ENCODE peak calls at places on chromosomes 1 and 21, in nine cellular contexts. One of them, this sample, is unnamed.
A peak's percentile ranks its signal among the peaks of the same experiment; 100 is the strongest.

GRCh38 chr1:175192630-175193338 is at the start of gene KIAA0040:
- DNase-seq in activated CD4-positive, alpha-beta T cell treated with anti-CD3 and anti-CD28 coated beads for 4 hours: peak; percentile 66
- DNase-seq in GF-D8: no peak
- DNase-seq in RWPE1: peak; percentile 80
- DNase-seq in ovary: peak; percentile 73
- DNase-seq in GM04503: no peak
- DNase-seq in naive thymus-derived CD8-positive, alpha-beta T cell: peak; percentile 52
- DNase-seq in activated T-cell treated with anti-CD3 and anti-CD28 coated beads for 1 hour: peak; percentile 36
- DNase-seq in NCI-H1092: no peak
- DNase-seq in this sample: peak; percentile 43

GRCh38 chr1:21334214-21335087 is 44.2 kb upstream of the ECE1 start:
- DNase-seq in activated CD4-positive, alpha-beta T cell treated with anti-CD3 and anti-CD28 coated beads for 4 hours: peak; percentile 70
- DNase-seq in GF-D8: peak; percentile 99
- DNase-seq in RWPE1: peak; percentile 41
- DNase-seq in ovary: peak; percentile 80
- DNase-seq in GM04503: peak; percentile 90
- DNase-seq in naive thymus-derived CD8-positive, alpha-beta T cell: peak; percentile 87
- DNase-seq in activated T-cell treated with anti-CD3 and anti-CD28 coated beads for 1 hour: peak; percentile 64
- DNase-seq in NCI-H1092: no peak
- DNase-seq in this sample: peak; percentile 95

GRCh38 chr1:231194843-231195516 is 33.1 kb downstream of the TRIM67 start:
- DNase-seq in activated CD4-positive, alpha-beta T cell treated with anti-CD3 and anti-CD28 coated beads for 4 hours: no peak
- DNase-seq in GF-D8: no peak
- DNase-seq in RWPE1: no peak
- DNase-seq in ovary: no peak
- DNase-seq in GM04503: no peak
- DNase-seq in naive thymus-derived CD8-positive, alpha-beta T cell: no peak
- DNase-seq in activated T-cell treated with anti-CD3 and anti-CD28 coated beads for 1 hour: no peak
- DNase-seq in NCI-H1092: no peak
- DNase-seq in this sample: no peak

GRCh38 chr1:32981003-32981909 is 16.6 kb upstream of the RNF19B start:
- DNase-seq in activated CD4-positive, alpha-beta T cell treated with anti-CD3 and anti-CD28 coated beads for 4 hours: peak; percentile 64
- DNase-seq in GF-D8: peak; percentile 84
- DNase-seq in RWPE1: peak; percentile 80
- DNase-seq in ovary: no peak
- DNase-seq in GM04503: peak; percentile 52
- DNase-seq in naive thymus-derived CD8-positive, alpha-beta T cell: peak; percentile 67
- DNase-seq in activated T-cell treated with anti-CD3 and anti-CD28 coated beads for 1 hour: peak; percentile 40
- DNase-seq in NCI-H1092: no peak
- DNase-seq in this sample: peak; percentile 86

GRCh38 chr1:45348966-45349677 is 8.9 kb upstream of the MUTYH start:
- DNase-seq in activated CD4-positive, alpha-beta T cell treated with anti-CD3 and anti-CD28 coated beads for 4 hours: no peak
- DNase-seq in GF-D8: no peak
- DNase-seq in RWPE1: no peak
- DNase-seq in ovary: peak; percentile 54
- DNase-seq in GM04503: no peak
- DNase-seq in naive thymus-derived CD8-positive, alpha-beta T cell: no peak
- DNase-seq in activated T-cell treated with anti-CD3 and anti-CD28 coated beads for 1 hour: no peak
- DNase-seq in NCI-H1092: no peak
- DNase-seq in this sample: no peak

GRCh38 chr1:117128323-117129079 is 7.0 kb upstream of the TRIM45 start:
- DNase-seq in activated CD4-positive, alpha-beta T cell treated with anti-CD3 and anti-CD28 coated beads for 4 hours: no peak
- DNase-seq in GF-D8: no peak
- DNase-seq in RWPE1: peak; percentile 49
- DNase-seq in ovary: no peak
- DNase-seq in GM04503: no peak
- DNase-seq in naive thymus-derived CD8-positive, alpha-beta T cell: peak; percentile 36
- DNase-seq in activated T-cell treated with anti-CD3 and anti-CD28 coated beads for 1 hour: no peak
- DNase-seq in NCI-H1092: no peak
- DNase-seq in this sample: no peak

GRCh38 chr1:230215049-230215448 is 148.0 kb downstream of the GALNT2 start:
- DNase-seq in activated CD4-positive, alpha-beta T cell treated with anti-CD3 and anti-CD28 coated beads for 4 hours: no peak
- DNase-seq in GF-D8: no peak
- DNase-seq in RWPE1: no peak
- DNase-seq in ovary: peak; percentile 67
- DNase-seq in GM04503: no peak
- DNase-seq in naive thymus-derived CD8-positive, alpha-beta T cell: no peak
- DNase-seq in activated T-cell treated with anti-CD3 and anti-CD28 coated beads for 1 hour: no peak
- DNase-seq in NCI-H1092: peak; percentile 22
- DNase-seq in this sample: no peak

GRCh38 chr1:209552406-209553264 is 30.9 kb upstream of the CAMK1G start:
- DNase-seq in activated CD4-positive, alpha-beta T cell treated with anti-CD3 and anti-CD28 coated beads for 4 hours: no peak
- DNase-seq in GF-D8: no peak
- DNase-seq in RWPE1: no peak
- DNase-seq in ovary: no peak
- DNase-seq in GM04503: no peak
- DNase-seq in naive thymus-derived CD8-positive, alpha-beta T cell: no peak
- DNase-seq in activated T-cell treated with anti-CD3 and anti-CD28 coated beads for 1 hour: no peak
- DNase-seq in NCI-H1092: no peak
- DNase-seq in this sample: no peak

GRCh38 chr21:32994305-32994704 is 31.4 kb upstream of the OLIG2 start:
- DNase-seq in activated CD4-positive, alpha-beta T cell treated with anti-CD3 and anti-CD28 coated beads for 4 hours: no peak
- DNase-seq in GF-D8: peak; percentile 20
- DNase-seq in RWPE1: peak; percentile 11
- DNase-seq in ovary: no peak
- DNase-seq in GM04503: peak; percentile 0
- DNase-seq in naive thymus-derived CD8-positive, alpha-beta T cell: no peak
- DNase-seq in activated T-cell treated with anti-CD3 and anti-CD28 coated beads for 1 hour: no peak
- DNase-seq in NCI-H1092: no peak
- DNase-seq in this sample: no peak

GRCh38 chr1:26349196-26349885 is 4.6 kb downstream of the CRYBG2 start:
- DNase-seq in activated CD4-positive, alpha-beta T cell treated with anti-CD3 and anti-CD28 coated beads for 4 hours: no peak
- DNase-seq in GF-D8: no peak
- DNase-seq in RWPE1: peak; percentile 67
- DNase-seq in ovary: no peak
- DNase-seq in GM04503: peak; percentile 31
- DNase-seq in naive thymus-derived CD8-positive, alpha-beta T cell: no peak
- DNase-seq in activated T-cell treated with anti-CD3 and anti-CD28 coated beads for 1 hour: no peak
- DNase-seq in NCI-H1092: no peak
- DNase-seq in this sample: no peak

GRCh38 chr1:13801711-13802486 is 101.9 kb downstream of the PRDM2 start:
- DNase-seq in activated CD4-positive, alpha-beta T cell treated with anti-CD3 and anti-CD28 coated beads for 4 hours: no peak
- DNase-seq in GF-D8: no peak
- DNase-seq in RWPE1: no peak
- DNase-seq in ovary: no peak
- DNase-seq in GM04503: no peak
- DNase-seq in naive thymus-derived CD8-positive, alpha-beta T cell: no peak
- DNase-seq in activated T-cell treated with anti-CD3 and anti-CD28 coated beads for 1 hour: no peak
- DNase-seq in NCI-H1092: no peak
- DNase-seq in this sample: no peak

GRCh38 chr21:27649323-27649722 is 682.4 kb upstream of the ADAMTS5 start:
- DNase-seq in activated CD4-positive, alpha-beta T cell treated with anti-CD3 and anti-CD28 coated beads for 4 hours: no peak
- DNase-seq in GF-D8: no peak
- DNase-seq in RWPE1: peak; percentile 17
- DNase-seq in ovary: no peak
- DNase-seq in GM04503: peak; percentile 77
- DNase-seq in naive thymus-derived CD8-positive, alpha-beta T cell: no peak
- DNase-seq in activated T-cell treated with anti-CD3 and anti-CD28 coated beads for 1 hour: no peak
- DNase-seq in NCI-H1092: no peak
- DNase-seq in this sample: no peak

GRCh38 chr1:174769961-174770549 is 229.7 kb upstream of the CACYBP start:
- DNase-seq in activated CD4-positive, alpha-beta T cell treated with anti-CD3 and anti-CD28 coated beads for 4 hours: no peak
- DNase-seq in GF-D8: no peak
- DNase-seq in RWPE1: peak; percentile 44
- DNase-seq in ovary: no peak
- DNase-seq in GM04503: peak; percentile 20
- DNase-seq in naive thymus-derived CD8-positive, alpha-beta T cell: peak; percentile 57
- DNase-seq in activated T-cell treated with anti-CD3 and anti-CD28 coated beads for 1 hour: no peak
- DNase-seq in NCI-H1092: peak; percentile 44
- DNase-seq in this sample: peak; percentile 8

GRCh38 chr1:170285027-170285426 is 139.3 kb downstream of the NTMT2 start:
- DNase-seq in activated CD4-positive, alpha-beta T cell treated with anti-CD3 and anti-CD28 coated beads for 4 hours: no peak
- DNase-seq in GF-D8: no peak
- DNase-seq in RWPE1: no peak
- DNase-seq in ovary: no peak
- DNase-seq in GM04503: no peak
- DNase-seq in naive thymus-derived CD8-positive, alpha-beta T cell: no peak
- DNase-seq in activated T-cell treated with anti-CD3 and anti-CD28 coated beads for 1 hour: no peak
- DNase-seq in NCI-H1092: peak; percentile 74
- DNase-seq in this sample: no peak

GRCh38 chr21:38837806-38838461 is 32.2 kb downstream of the ETS2 start:
- DNase-seq in activated CD4-positive, alpha-beta T cell treated with anti-CD3 and anti-CD28 coated beads for 4 hours: no peak
- DNase-seq in GF-D8: no peak
- DNase-seq in RWPE1: no peak
- DNase-seq in ovary: no peak
- DNase-seq in GM04503: no peak
- DNase-seq in naive thymus-derived CD8-positive, alpha-beta T cell: no peak
- DNase-seq in activated T-cell treated with anti-CD3 and anti-CD28 coated beads for 1 hour: no peak
- DNase-seq in NCI-H1092: no peak
- DNase-seq in this sample: no peak

GRCh38 chr1:51564124-51564523 is 45.1 kb upstream of the EPS15 start:
- DNase-seq in activated CD4-positive, alpha-beta T cell treated with anti-CD3 and anti-CD28 coated beads for 4 hours: peak; percentile 3
- DNase-seq in GF-D8: no peak
- DNase-seq in RWPE1: peak; percentile 56
- DNase-seq in ovary: no peak
- DNase-seq in GM04503: no peak
- DNase-seq in naive thymus-derived CD8-positive, alpha-beta T cell: no peak
- DNase-seq in activated T-cell treated with anti-CD3 and anti-CD28 coated beads for 1 hour: no peak
- DNase-seq in NCI-H1092: no peak
- DNase-seq in this sample: no peak

GRCh38 chr1:202210969-202211368 is 17.4 kb downstream of the LGR6 start:
- DNase-seq in activated CD4-positive, alpha-beta T cell treated with anti-CD3 and anti-CD28 coated beads for 4 hours: no peak
- DNase-seq in GF-D8: no peak
- DNase-seq in RWPE1: no peak
- DNase-seq in ovary: no peak
- DNase-seq in GM04503: no peak
- DNase-seq in naive thymus-derived CD8-positive, alpha-beta T cell: no peak
- DNase-seq in activated T-cell treated with anti-CD3 and anti-CD28 coated beads for 1 hour: no peak
- DNase-seq in NCI-H1092: no peak
- DNase-seq in this sample: no peak

GRCh38 chr1:204400893-204401510 is 10.6 kb downstream of the PPP1R15B start:
- DNase-seq in activated CD4-positive, alpha-beta T cell treated with anti-CD3 and anti-CD28 coated beads for 4 hours: no peak
- DNase-seq in GF-D8: no peak
- DNase-seq in RWPE1: no peak
- DNase-seq in ovary: no peak
- DNase-seq in GM04503: no peak
- DNase-seq in naive thymus-derived CD8-positive, alpha-beta T cell: no peak
- DNase-seq in activated T-cell treated with anti-CD3 and anti-CD28 coated beads for 1 hour: no peak
- DNase-seq in NCI-H1092: no peak
- DNase-seq in this sample: no peak

GRCh38 chr1:3003039-3003940 is 18.0 kb upstream of the ACTRT2 start:
- DNase-seq in activated CD4-positive, alpha-beta T cell treated with anti-CD3 and anti-CD28 coated beads for 4 hours: no peak
- DNase-seq in GF-D8: no peak
- DNase-seq in RWPE1: no peak
- DNase-seq in ovary: no peak
- DNase-seq in GM04503: no peak
- DNase-seq in naive thymus-derived CD8-positive, alpha-beta T cell: no peak
- DNase-seq in activated T-cell treated with anti-CD3 and anti-CD28 coated beads for 1 hour: no peak
- DNase-seq in NCI-H1092: no peak
- DNase-seq in this sample: no peak

GRCh38 chr1:156584813-156585212 is 5.3 kb downstream of the TTC24 start:
- DNase-seq in activated CD4-positive, alpha-beta T cell treated with anti-CD3 and anti-CD28 coated beads for 4 hours: no peak
- DNase-seq in GF-D8: no peak
- DNase-seq in RWPE1: no peak
- DNase-seq in ovary: no peak
- DNase-seq in GM04503: no peak
- DNase-seq in naive thymus-derived CD8-positive, alpha-beta T cell: no peak
- DNase-seq in activated T-cell treated with anti-CD3 and anti-CD28 coated beads for 1 hour: no peak
- DNase-seq in NCI-H1092: no peak
- DNase-seq in this sample: no peak

GRCh38 chr1:92820551-92820950 is 11.3 kb upstream of the RPL5 start:
- DNase-seq in activated CD4-positive, alpha-beta T cell treated with anti-CD3 and anti-CD28 coated beads for 4 hours: no peak
- DNase-seq in GF-D8: no peak
- DNase-seq in RWPE1: no peak
- DNase-seq in ovary: no peak
- DNase-seq in GM04503: no peak
- DNase-seq in naive thymus-derived CD8-positive, alpha-beta T cell: no peak
- DNase-seq in activated T-cell treated with anti-CD3 and anti-CD28 coated beads for 1 hour: no peak
- DNase-seq in NCI-H1092: no peak
- DNase-seq in this sample: no peak

GRCh38 chr1:184480711-184481110 is 93.9 kb downstream of the C1orf21 start:
- DNase-seq in activated CD4-positive, alpha-beta T cell treated with anti-CD3 and anti-CD28 coated beads for 4 hours: no peak
- DNase-seq in GF-D8: no peak
- DNase-seq in RWPE1: no peak
- DNase-seq in ovary: no peak
- DNase-seq in GM04503: no peak
- DNase-seq in naive thymus-derived CD8-positive, alpha-beta T cell: no peak
- DNase-seq in activated T-cell treated with anti-CD3 and anti-CD28 coated beads for 1 hour: no peak
- DNase-seq in NCI-H1092: no peak
- DNase-seq in this sample: no peak

GRCh38 chr1:234707641-234708040 is 97.7 kb upstream of the IRF2BP2 start:
- DNase-seq in activated CD4-positive, alpha-beta T cell treated with anti-CD3 and anti-CD28 coated beads for 4 hours: no peak
- DNase-seq in GF-D8: no peak
- DNase-seq in RWPE1: no peak
- DNase-seq in ovary: no peak
- DNase-seq in GM04503: no peak
- DNase-seq in naive thymus-derived CD8-positive, alpha-beta T cell: no peak
- DNase-seq in activated T-cell treated with anti-CD3 and anti-CD28 coated beads for 1 hour: no peak
- DNase-seq in NCI-H1092: no peak
- DNase-seq in this sample: no peak

GRCh38 chr1:17768651-17769241 is 13.6 kb downstream of the ACTL8 start:
- DNase-seq in activated CD4-positive, alpha-beta T cell treated with anti-CD3 and anti-CD28 coated beads for 4 hours: no peak
- DNase-seq in GF-D8: no peak
- DNase-seq in RWPE1: no peak
- DNase-seq in ovary: no peak
- DNase-seq in GM04503: peak; percentile 42
- DNase-seq in naive thymus-derived CD8-positive, alpha-beta T cell: no peak
- DNase-seq in activated T-cell treated with anti-CD3 and anti-CD28 coated beads for 1 hour: no peak
- DNase-seq in NCI-H1092: no peak
- DNase-seq in this sample: no peak

GRCh38 chr1:7281821-7282220 is 489.3 kb upstream of the VAMP3 start:
- DNase-seq in activated CD4-positive, alpha-beta T cell treated with anti-CD3 and anti-CD28 coated beads for 4 hours: no peak
- DNase-seq in GF-D8: no peak
- DNase-seq in RWPE1: peak; percentile 28
- DNase-seq in ovary: peak; percentile 65
- DNase-seq in GM04503: peak; percentile 78
- DNase-seq in naive thymus-derived CD8-positive, alpha-beta T cell: no peak
- DNase-seq in activated T-cell treated with anti-CD3 and anti-CD28 coated beads for 1 hour: no peak
- DNase-seq in NCI-H1092: no peak
- DNase-seq in this sample: no peak

GRCh38 chr1:27137544-27138075 is 17.3 kb downstream of the SLC9A1 start:
- DNase-seq in activated CD4-positive, alpha-beta T cell treated with anti-CD3 and anti-CD28 coated beads for 4 hours: no peak
- DNase-seq in GF-D8: peak; percentile 23
- DNase-seq in RWPE1: peak; percentile 39
- DNase-seq in ovary: no peak
- DNase-seq in GM04503: no peak
- DNase-seq in naive thymus-derived CD8-positive, alpha-beta T cell: no peak
- DNase-seq in activated T-cell treated with anti-CD3 and anti-CD28 coated beads for 1 hour: no peak
- DNase-seq in NCI-H1092: no peak
- DNase-seq in this sample: peak; percentile 44

GRCh38 chr1:8025061-8025670 is 943 bp downstream of the ERRFI1 start:
- DNase-seq in activated CD4-positive, alpha-beta T cell treated with anti-CD3 and anti-CD28 coated beads for 4 hours: no peak
- DNase-seq in GF-D8: no peak
- DNase-seq in RWPE1: no peak
- DNase-seq in ovary: no peak
- DNase-seq in GM04503: no peak
- DNase-seq in naive thymus-derived CD8-positive, alpha-beta T cell: peak; percentile 10
- DNase-seq in activated T-cell treated with anti-CD3 and anti-CD28 coated beads for 1 hour: no peak
- DNase-seq in NCI-H1092: no peak
- DNase-seq in this sample: no peak

GRCh38 chr1:60699304-60699703 is 383.1 kb upstream of the NFIA start:
- DNase-seq in activated CD4-positive, alpha-beta T cell treated with anti-CD3 and anti-CD28 coated beads for 4 hours: no peak
- DNase-seq in GF-D8: no peak
- DNase-seq in RWPE1: no peak
- DNase-seq in ovary: no peak
- DNase-seq in GM04503: no peak
- DNase-seq in naive thymus-derived CD8-positive, alpha-beta T cell: no peak
- DNase-seq in activated T-cell treated with anti-CD3 and anti-CD28 coated beads for 1 hour: no peak
- DNase-seq in NCI-H1092: no peak
- DNase-seq in this sample: no peak

GRCh38 chr1:3864884-3865283 is 7.6 kb downstream of the DFFB start:
- DNase-seq in activated CD4-positive, alpha-beta T cell treated with anti-CD3 and anti-CD28 coated beads for 4 hours: no peak
- DNase-seq in GF-D8: no peak
- DNase-seq in RWPE1: no peak
- DNase-seq in ovary: no peak
- DNase-seq in GM04503: no peak
- DNase-seq in naive thymus-derived CD8-positive, alpha-beta T cell: no peak
- DNase-seq in activated T-cell treated with anti-CD3 and anti-CD28 coated beads for 1 hour: no peak
- DNase-seq in NCI-H1092: no peak
- DNase-seq in this sample: no peak

GRCh38 chr21:15455819-15456462 is 273.8 kb upstream of the USP25 start:
- DNase-seq in activated CD4-positive, alpha-beta T cell treated with anti-CD3 and anti-CD28 coated beads for 4 hours: no peak
- DNase-seq in GF-D8: no peak
- DNase-seq in RWPE1: no peak
- DNase-seq in ovary: no peak
- DNase-seq in GM04503: no peak
- DNase-seq in naive thymus-derived CD8-positive, alpha-beta T cell: no peak
- DNase-seq in activated T-cell treated with anti-CD3 and anti-CD28 coated beads for 1 hour: no peak
- DNase-seq in NCI-H1092: no peak
- DNase-seq in this sample: no peak